ENCODE peak calls at places on chromosomes 5 and 9, in six cellular contexts. P is H1, U is IMR-90, B is H9, A is neuronal stem cell, O is trophoblast cell. Y is an unnamed sample.

GRCh38 chr5:159412284-159413046 is 82.2 kb upstream of the IL12B start:
- DNase-seq in P (no peak), A (no peak), O (no peak), B (no peak), U (no peak), Y (peak; percentile 12)

GRCh38 chr5:132457371-132458225 is 33.0 kb downstream of the IRF1 start:
- DNase-seq in O (no peak), A (no peak), P (no peak), B (no peak), U (peak; percentile 89), Y (peak; percentile 99)

GRCh38 chr5:73550016-73550415 is 15.4 kb downstream of the ANKRA2 start:
- DNase-seq in U (no peak), B (no peak), P (no peak), A (no peak), O (no peak), Y (no peak)

GRCh38 chr5:150588495-150588890 is 52.0 kb upstream of the SYNPO start:
- DNase-seq in A (no peak), U (no peak), P (no peak), O (no peak), B (no peak), Y (no peak)

GRCh38 chr5:1185652-1186350 is 15.6 kb upstream of the SLC6A19 start:
- DNase-seq in B (no peak), A (no peak), U (no peak), O (no peak), P (no peak), Y (no peak)

GRCh38 chr5:318341-318897 is 3.1 kb upstream of the AHRR start:
- DNase-seq in U (peak; percentile 46), O (peak; percentile 60), B (no peak), A (no peak), P (no peak), Y (peak; percentile 44)

GRCh38 chr9:86795861-86796497 is 151.3 kb downstream of the GAS1 start:
- DNase-seq in O (peak; percentile 9), A (no peak), U (peak; percentile 83), P (no peak), B (no peak), Y (no peak)

GRCh38 chr5:61817472-61818326 is 485.6 kb downstream of the ZSWIM6 start:
- DNase-seq in B (peak; percentile 49), U (peak; percentile 39), P (no peak), O (peak; percentile 79), A (peak; percentile 24), Y (peak; percentile 63)

GRCh38 chr9:23723672-23724071 is 102.4 kb downstream of the ELAVL2 start:
- DNase-seq in A (no peak), B (no peak), O (no peak), U (no peak), P (no peak), Y (no peak)

GRCh38 chr9:2255128-2255527 is 240.0 kb downstream of the SMARCA2 start:
- DNase-seq in B (no peak), A (no peak), U (no peak), O (peak; percentile 68), P (no peak), Y (no peak)

DNA sequence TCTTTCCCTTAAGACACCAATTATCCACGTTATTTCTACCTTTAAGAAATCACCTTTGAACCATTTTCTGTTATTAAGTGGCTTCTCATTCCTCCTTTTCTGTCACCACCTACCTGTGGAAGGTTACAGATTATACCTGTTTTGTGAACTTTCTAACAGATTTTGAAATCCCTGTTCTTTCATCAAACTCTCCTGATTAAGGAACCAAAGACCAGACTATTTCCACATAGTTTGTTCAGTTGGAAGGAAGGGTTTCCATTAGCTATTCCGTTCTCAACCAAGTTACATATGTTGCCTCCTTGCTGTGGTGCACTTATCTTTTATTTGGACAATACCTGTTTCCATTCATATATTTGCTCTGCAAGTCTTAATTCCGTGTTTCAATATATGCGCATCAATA is 343.6 kb downstream of the ADGRV1 start:
- DNase-seq in U (no peak), B (no peak), P (no peak), O (no peak), A (no peak), Y (no peak)
- H4K91ac ChIP-seq in U (no peak overlapping the region), B (no peak overlapping the region), P (no peak overlapping the region), O (no peak overlapping the region), A (no peak overlapping the region), Y (no peak overlapping the region)

GRCh38 chr9:14766299-14766698 is 43.8 kb upstream of the CER1 start:
- DNase-seq in P (no peak), B (no peak), U (peak; percentile 3), A (no peak), O (peak; percentile 67), Y (no peak)
- H2BK5ac ChIP-seq in P (no peak overlapping the region), B (no peak overlapping the region), U (no peak overlapping the region), A (no peak overlapping the region), O (no peak overlapping the region), Y (no peak overlapping the region)

GRCh38 chr9:98190757-98191105 is 1.7 kb downstream of the CORO2A start:
- DNase-seq in P (no peak), B (no peak), U (no peak), A (no peak), O (peak; percentile 4), Y (no peak)

GRCh38 chr9:98191615-98192502 is 578 bp downstream of the CORO2A start:
- DNase-seq in U (no peak), A (no peak), P (peak; percentile 70), O (peak; percentile 49), B (peak; percentile 66), Y (no peak)

GRCh38 chr9:98187926-98188325 is 4.5 kb downstream of the CORO2A start:
- DNase-seq in O (no peak), A (no peak), U (no peak), B (no peak), P (no peak), Y (no peak)

GRCh38 chr9:98191210-98191609 is 1.2 kb downstream of the CORO2A start:
- DNase-seq in A (no peak), U (no peak), B (no peak), O (peak; percentile 10), P (no peak), Y (no peak)

GRCh38 chr9:98189412-98189811 is 3.0 kb downstream of the CORO2A start:
- DNase-seq in U (no peak), A (no peak), P (no peak), B (no peak), O (no peak), Y (no peak)
- H3K27ac ChIP-seq in U (no peak overlapping the region), A (no peak overlapping the region), P (no peak overlapping the region), B (no peak overlapping the region), O (peak overlapping the region; percentile 48), Y (no peak overlapping the region)

GRCh38 chr5:162990063-162990462 is 447.3 kb upstream of the CCNG1 start:
- DNase-seq in O (no peak), A (no peak), P (no peak), B (no peak), U (no peak), Y (no peak)
- H4K91ac ChIP-seq in O (no peak overlapping the region), A (no peak overlapping the region), P (no peak overlapping the region), B (no peak overlapping the region), U (no peak overlapping the region), Y (no peak overlapping the region)

GRCh38 chr5:9596833-9597232 is 33.3 kb downstream of the TAS2R1 start:
- DNase-seq in A (no peak), P (no peak), U (no peak), B (no peak), O (no peak), Y (no peak)
- H2BK5ac ChIP-seq in A (no peak overlapping the region), P (no peak overlapping the region), U (no peak overlapping the region), B (no peak overlapping the region), O (no peak overlapping the region), Y (no peak overlapping the region)

GRCh38 chr5:16871746-16872339 is 64.2 kb downstream of the MYO10 start:
- DNase-seq in P (no peak), B (no peak), A (no peak), U (peak; percentile 84), O (no peak), Y (peak; percentile 85)
- H3K27ac ChIP-seq in P (no peak overlapping the region), B (no peak overlapping the region), A (no peak overlapping the region), U (no peak overlapping the region), O (no peak overlapping the region), Y (no peak overlapping the region)

GRCh38 chr9:78882501-78882900 is 585.6 kb downstream of the PSAT1 start:
- DNase-seq in P (no peak), A (no peak), B (no peak), O (no peak), U (no peak), Y (no peak)
- H4K91ac ChIP-seq in P (no peak overlapping the region), A (no peak overlapping the region), B (no peak overlapping the region), O (no peak overlapping the region), U (peak overlapping the region; percentile 54), Y (no peak overlapping the region)